ENCODE peak calls at places on chromosomes 7 and 10, in six cellular contexts. X is naive B cell; S is EH; Y is activated CD4-positive, CD25-positive, alpha-beta regulatory T cell treated with anti-CD3 and anti-CD28 coated beads, Interleukin-2, amount 50 U/mL, for 72 hours; M is left ventricle myocardium inferior; R is anterior cingulate cortex. L is an unnamed sample.

GRCh38 chr7:87341441-87341840 is 4.0 kb upstream of the CROT start:
- DNase-seq in S (no peak), M (no peak), Y (no peak), X (no peak), R (no peak), L (no peak)

GRCh38 chr10:126689461-126689994 is 19.0 kb upstream of the C10orf90 start:
- DNase-seq in S (no peak), M (no peak), Y (no peak), X (no peak), R (no peak), L (no peak)

GRCh38 chr10:43218951-43219837 is 47.7 kb downstream of the RASGEF1A start:
- DNase-seq in X (no peak), S (no peak), R (no peak), M (peak), Y (no peak), L (no peak)

GRCh38 chr10:132415255-132415654 is 18.3 kb downstream of the PWWP2B start:
- DNase-seq in X (no peak), M (no peak), R (no peak), S (no peak), Y (no peak), L (no peak)

GRCh38 chr7:157782041-157782440 is 445.2 kb downstream of the DNAJB6 start:
- DNase-seq in Y (no peak), S (no peak), X (no peak), M (no peak), R (peak), L (no peak)

GRCh38 chr7:1591396-1591795 is 21.6 kb upstream of the PSMG3 start:
- DNase-seq in M (no peak), R (no peak), X (no peak), Y (no peak), S (no peak), L (no peak)

GRCh38 chr7:65449505-65449852 is 75.8 kb downstream of the ZNF92 start:
- DNase-seq in R (no peak), S (peak), X (no peak), Y (no peak), M (no peak), L (no peak)

GRCh38 chr7:74481458-74482324 is 28.0 kb downstream of the GTF2IRD1 start:
- DNase-seq in R (no peak), X (no peak), S (no peak), Y (no peak), M (no peak), L (no peak)

GRCh38 chr10:95133997-95134396 is 60.0 kb upstream of the ACSM6 start:
- DNase-seq in X (no peak), R (no peak), M (no peak), Y (no peak), S (peak), L (no peak)

GRCh38 chr10:70379581-70380176 is 2.7 kb downstream of the LRRC20 start:
- DNase-seq in S (no peak), X (no peak), R (no peak), Y (no peak), M (no peak), L (no peak)

GRCh38 chr10:58963723-58964124 is 212.7 kb upstream of the PHYHIPL start:
- DNase-seq in Y (no peak), M (no peak), X (no peak), S (no peak), R (peak), L (no peak)

L was measured in GM12864.